ENCODE peak calls at places on chromosomes 1 and 21, in six cellular contexts. S is vagina, Z is psoas muscle, B is keratinocyte, M is prostate gland, A is suprapubic skin. C is an unnamed sample. For H3K9me3, the result is how much of the 10 kb centered on the place peaks cover.

GRCh38 chr1:164607351-164607750 is 48.4 kb downstream of the PBX1 start:
- DNase-seq in S (no peak), Z (no peak), B (no peak), M (no peak), A (no peak), C (no peak)

GRCh38 chr1:236524892-236525179 is 1.1 kb downstream of the LGALS8 start:
- DNase-seq in S (no peak), Z (no peak), B (no peak), M (no peak), A (no peak), C (no peak)

GRCh38 chr1:87449348-87449963 is 120.8 kb downstream of the LMO4 start:
- DNase-seq in S (no peak), Z (no peak), B (peak), M (peak), A (no peak), C (no peak)

GRCh38 chr1:181128592-181129497 is 40.3 kb downstream of the IER5 start:
- DNase-seq in S (no peak), Z (no peak), B (no peak), M (no peak), A (no peak), C (no peak)

GRCh38 chr1:52403566-52404115 is 582 bp downstream of the ORC1 start:
- DNase-seq in S (no peak), Z (no peak), B (peak), M (no peak), A (no peak), C (peak)

GRCh38 chr1:212254853-212255363 is 30.3 kb upstream of the PPP2R5A start:
- DNase-seq in S (peak), Z (no peak), B (no peak), M (no peak), A (no peak), C (no peak)

GRCh38 chr1:220809187-220809550 is 22.5 kb downstream of the MTARC1 start:
- DNase-seq in S (no peak), Z (no peak), B (no peak), M (no peak), A (no peak), C (no peak)

GRCh38 chr1:119713538-119714456 is 2.1 kb downstream of the PHGDH start:
- DNase-seq in S (no peak), Z (no peak), B (no peak), M (no peak), A (no peak), C (no peak)

GRCh38 chr1:43879414-43879813 is 54.2 kb upstream of the ARTN start:
- DNase-seq in S (no peak), Z (no peak), B (no peak), M (no peak), A (no peak), C (no peak)

GRCh38 chr1:198605426-198605825 is 33.4 kb upstream of the PTPRC start:
- DNase-seq in S (no peak), Z (no peak), B (no peak), M (no peak), A (no peak), C (peak)

GRCh38 chr1:198600906-198601305 is 37.9 kb upstream of the PTPRC start:
- DNase-seq in S (no peak), Z (no peak), B (no peak), M (no peak), A (no peak), C (no peak)

GRCh38 chr1:198604973-198605372 is 33.9 kb upstream of the PTPRC start:
- DNase-seq in S (no peak), Z (no peak), B (no peak), M (no peak), A (no peak), C (no peak)

GRCh38 chr1:198599749-198600148 is 39.1 kb upstream of the PTPRC start:
- DNase-seq in S (no peak), Z (no peak), B (no peak), M (no peak), A (no peak), C (no peak)

DNA sequence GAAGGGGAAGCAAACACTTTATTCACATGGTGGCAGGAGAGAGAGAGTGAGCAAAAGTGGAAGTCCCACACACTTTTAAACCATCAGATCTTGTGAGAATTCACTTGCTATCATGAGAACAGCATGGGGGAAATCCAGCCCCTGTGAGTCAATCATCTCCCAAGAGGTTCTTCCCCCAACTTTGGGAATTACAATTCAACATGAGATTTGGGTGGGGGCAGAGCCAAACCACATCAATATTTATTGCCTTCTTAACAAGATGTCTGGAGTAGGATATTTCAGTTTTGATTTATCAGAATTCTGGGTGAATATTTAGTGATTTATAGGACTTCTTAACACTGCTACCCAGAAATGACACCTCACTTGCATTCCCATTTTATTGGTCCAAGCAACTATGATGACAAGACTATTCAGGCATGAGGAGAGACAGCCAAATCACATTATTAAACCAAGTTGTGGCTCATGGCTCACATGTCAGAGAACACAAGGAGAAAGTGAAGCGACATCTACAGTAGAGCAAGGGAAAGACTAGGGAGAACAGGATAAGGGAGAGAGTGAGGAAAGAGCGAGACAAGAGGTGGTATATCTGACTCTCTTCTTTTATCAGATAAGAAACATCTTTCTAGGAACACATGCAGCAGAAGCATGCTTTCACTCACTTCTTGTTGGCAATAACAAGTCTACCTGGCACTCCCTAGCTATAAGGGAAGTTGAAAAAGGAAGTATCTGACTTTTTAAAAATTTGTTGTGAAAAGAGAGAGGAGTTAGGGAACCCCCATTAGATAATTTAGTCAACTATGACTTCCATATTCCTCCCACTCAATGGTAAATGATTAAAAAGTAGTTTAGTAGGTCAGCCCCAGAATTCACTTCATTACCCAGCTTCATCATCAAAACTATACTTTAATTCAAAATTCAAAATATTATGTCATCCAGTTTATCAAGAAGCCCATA is 36.6 kb upstream of the PTPRC start:
- DNase-seq in S (no peak), Z (no peak), B (no peak), M (no peak), A (no peak), C (no peak)
- TF ChIP-seq CTCF in S (no peak), Z (no peak), B (no peak), M (no peak), A (no peak), C (no peak)

DNA sequence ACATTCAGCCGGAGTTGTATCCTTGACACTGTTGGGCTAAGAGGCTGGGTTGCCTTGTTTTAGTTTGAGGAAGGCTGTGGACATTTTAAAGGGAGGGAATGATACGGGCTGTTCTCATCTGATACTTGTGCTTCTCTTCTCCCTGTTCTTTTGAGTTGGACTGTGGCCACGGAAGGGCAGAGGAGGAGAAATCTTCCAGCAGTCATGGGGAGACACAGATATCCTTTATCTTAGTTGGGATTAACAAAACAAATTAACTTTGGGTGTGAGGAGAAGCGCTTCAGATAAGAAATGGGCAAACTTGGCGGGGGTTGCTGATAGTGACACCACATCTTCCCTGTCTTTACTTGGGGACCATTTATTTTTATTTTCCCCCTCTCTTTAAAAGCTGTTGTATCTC is 138.8 kb downstream of the ROR1 start:
- DNase-seq in S (no peak), Z (no peak), B (no peak), M (no peak), A (no peak), C (no peak)
- H3K27ac ChIP-seq in S (no peak), Z (no peak), B (no peak), M (peak), A (no peak), C (no peak)

GRCh38 chr21:21860888-21861287 is 862.7 kb downstream of the NCAM2 start:
- DNase-seq in S (no peak), Z (no peak), B (no peak), M (no peak), A (no peak), C (no peak)
- H3K9me3 ChIP-seq in S (under half), Z (under half), B (under half), M (under half), A (under half), C (under half)

GRCh38 chr1:109368464-109368863 is 29.3 kb downstream of the SORT1 start:
- DNase-seq in S (no peak), Z (no peak), B (no peak), M (no peak), A (no peak), C (no peak)
- TF ChIP-seq CTCF in S (no peak), Z (no peak), B (no peak), M (no peak), A (no peak), C (no peak)

GRCh38 chr1:107936498-107937481 is 28.2 kb downstream of the VAV3 start:
- DNase-seq in S (no peak), Z (no peak), B (peak), M (peak), A (peak), C (no peak)
- H3K27ac ChIP-seq in S (no peak), Z (no peak), B (no peak), M (no peak), A (peak), C (no peak)

GRCh38 chr1:248755505-248755904 is at the start of gene LYPD8:
- DNase-seq in S (no peak), Z (no peak), B (no peak), M (no peak), A (no peak), C (no peak)
- H3K9me3 ChIP-seq in S (under half), Z (under half), B (under half), M (under half), A (under half), C (under half)

GRCh38 chr1:68162761-68163160 is 69.6 kb downstream of the WLS start:
- DNase-seq in S (no peak), Z (no peak), B (no peak), M (no peak), A (no peak), C (no peak)
- TF ChIP-seq CTCF in S (no peak), Z (no peak), B (peak), M (no peak), A (no peak), C (no peak)

DNA sequence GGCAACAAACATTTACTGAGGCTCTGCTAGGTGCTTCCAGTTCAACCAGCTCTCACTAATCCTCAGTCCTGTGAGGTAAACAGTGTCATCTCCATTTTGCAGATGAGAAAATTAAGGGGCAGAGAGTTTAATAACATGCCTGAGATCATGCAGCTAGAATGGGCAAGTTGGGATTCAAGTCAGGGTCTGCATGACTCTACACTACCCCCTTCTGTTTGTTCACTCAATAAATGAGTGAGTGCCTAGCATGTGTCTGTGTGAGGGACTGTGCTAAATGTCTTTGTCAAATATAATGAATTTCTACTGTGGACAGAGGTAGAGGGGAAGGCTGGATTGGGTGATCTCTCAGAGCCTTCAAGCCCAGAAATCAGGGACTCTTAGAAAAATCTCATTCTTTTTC is 4.5 kb downstream of the PEF1 start:
- DNase-seq in S (no peak), Z (no peak), B (no peak), M (no peak), A (no peak), C (no peak)
- H3K27ac ChIP-seq in S (no peak), Z (peak), B (peak), M (no peak), A (peak), C (no peak)

DNA sequence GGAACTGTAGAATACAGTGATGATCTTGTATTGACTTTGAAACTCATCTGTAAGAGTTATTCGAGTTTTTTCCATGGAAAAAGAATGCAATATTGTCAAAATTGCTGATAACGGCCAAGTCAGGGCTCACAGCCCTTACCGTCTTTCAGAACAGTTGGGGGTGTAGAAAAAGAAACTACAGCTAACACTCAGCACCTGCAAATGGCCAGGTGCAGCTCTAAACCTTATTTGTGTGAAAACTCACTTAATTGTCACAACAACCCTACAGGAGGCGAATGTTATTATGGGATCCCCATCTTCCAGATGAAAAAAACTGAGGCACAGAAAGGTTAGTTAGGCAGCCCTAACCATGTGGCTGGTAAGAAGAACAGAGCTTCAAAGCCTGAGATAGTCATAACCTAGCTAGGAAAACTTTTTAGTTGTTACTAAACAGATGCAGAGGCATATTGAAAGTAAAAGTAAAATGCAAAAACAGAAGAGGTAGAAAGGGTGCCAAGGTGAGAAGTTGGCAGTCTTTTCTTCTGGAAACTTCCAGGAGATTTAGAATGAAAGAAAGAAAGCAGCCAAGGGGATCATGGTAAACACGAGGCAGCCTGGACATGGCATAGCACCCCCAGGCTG is 76.4 kb downstream of the DSCAM start:
- DNase-seq in S (no peak), Z (no peak), B (no peak), M (no peak), A (no peak), C (no peak)
- H3K9me3 ChIP-seq in S (under half), Z (under half), B (under half), M (under half), A (under half), C (under half)

DNA sequence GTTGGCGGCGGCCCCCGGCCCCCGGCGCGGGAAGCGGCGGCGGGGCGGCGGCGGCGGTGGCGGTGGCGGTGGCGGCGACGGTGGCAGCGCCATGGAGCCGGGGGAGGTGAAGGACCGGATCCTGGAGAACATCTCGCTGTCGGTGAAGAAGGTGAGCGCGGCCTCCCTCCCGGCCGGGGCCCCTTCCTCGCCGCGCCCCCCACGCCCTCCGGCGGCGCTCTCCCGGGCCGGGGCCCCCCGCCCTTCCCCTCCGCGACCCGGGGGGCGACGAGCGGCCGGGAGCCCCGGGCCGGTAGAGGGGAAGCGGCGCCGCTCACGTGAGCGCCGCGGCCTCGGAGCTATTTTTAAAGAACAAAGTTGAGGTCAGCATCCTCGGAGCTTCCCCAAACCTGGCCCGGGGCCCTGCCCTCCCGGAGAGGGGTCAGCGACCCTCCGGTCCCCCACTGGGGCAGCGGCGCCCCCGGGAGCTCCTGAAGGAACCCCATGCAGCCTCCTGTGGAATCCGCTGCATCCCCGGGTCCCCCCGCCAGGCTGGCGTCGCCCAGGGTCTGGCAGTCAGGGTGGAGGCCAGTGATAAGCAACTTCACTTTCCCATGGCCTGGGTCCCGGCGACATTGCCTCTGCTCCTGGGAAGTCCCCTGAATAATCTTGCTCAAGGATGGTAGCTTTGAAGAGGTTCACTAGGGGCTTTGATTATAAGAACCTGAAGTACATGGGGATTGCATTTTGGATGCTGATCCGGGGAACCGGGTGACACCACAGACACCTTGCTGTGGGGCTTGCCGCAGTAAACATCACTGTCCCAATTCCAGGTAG is 556 bp downstream of the PLEKHM2 start:
- DNase-seq in S (no peak), Z (peak), B (no peak), M (no peak), A (peak), C (peak)
- TF ChIP-seq CTCF in S (no peak), Z (no peak), B (no peak), M (no peak), A (no peak), C (no peak)